ENCODE peak calls at places on chromosome 21, in seven cellular contexts. C is caudate nucleus, F is left lung, L is NAMALWA, J is neural crest cell, P is NCI-H187 treated with DMSO at 0.1 percent for 48 hours, K is non-pigmented ciliary epithelial cell. A is an unnamed sample.
A peak's percentile ranks its signal among the peaks of the same experiment; 100 is the strongest.

GRCh38 chr21:41873426-41873825 is 5.7 kb downstream of the PRDM15 start:
- DNase-seq in C (no peak), F (no peak), L (no peak), J (no peak), P (no peak), K (no peak), A (no peak)

GRCh38 chr21:41466024-41466820 is 40.2 kb downstream of the MX1 start:
- DNase-seq in C (no peak), F (no peak), L (no peak), J (no peak), P (no peak), K (no peak), A (no peak)

GRCh38 chr21:34129039-34129891 is 55.9 kb downstream of the MRPS6 start:
- DNase-seq in C (peak; percentile 25), F (no peak), L (peak; percentile 5), J (peak; percentile 19), P (peak; percentile 19), K (peak; percentile 55), A (peak; percentile 78)

GRCh38 chr21:26717146-26717739 is 128.0 kb downstream of the ADAMTS1 start:
- DNase-seq in C (no peak), F (no peak), L (peak; percentile 38), J (no peak), P (no peak), K (no peak), A (peak; percentile 38)

GRCh38 chr21:35861656-35862055 is 198.7 kb downstream of the SETD4 start:
- DNase-seq in C (no peak), F (no peak), L (no peak), J (no peak), P (no peak), K (no peak), A (peak; percentile 55)

GRCh38 chr21:15620892-15621291 is 108.9 kb upstream of the USP25 start:
- DNase-seq in C (no peak), F (no peak), L (no peak), J (no peak), P (no peak), K (no peak), A (no peak)

GRCh38 chr21:42234464-42235241 is 15.7 kb downstream of the ABCG1 start:
- DNase-seq in C (peak; percentile 53), F (peak; percentile 79), L (peak; percentile 95), J (peak; percentile 62), P (no peak), K (no peak), A (peak; percentile 86)

GRCh38 chr21:34509151-34509550 is 2.9 kb downstream of the KCNE1 start:
- DNase-seq in C (no peak), F (no peak), L (no peak), J (no peak), P (no peak), K (no peak), A (no peak)

GRCh38 chr21:31855180-31855579 is 17.6 kb upstream of the HUNK start:
- DNase-seq in C (no peak), F (no peak), L (no peak), J (no peak), P (no peak), K (no peak), A (no peak)

GRCh38 chr21:44455524-44456206 is 355 bp downstream of the LRRC3 start:
- DNase-seq in C (no peak), F (peak; percentile 62), L (no peak), J (peak; percentile 28), P (no peak), K (no peak), A (peak; percentile 85)

GRCh38 chr21:38853421-38853919 is 47.7 kb downstream of the ETS2 start:
- DNase-seq in C (no peak), F (no peak), L (peak; percentile 91), J (no peak), P (no peak), K (peak; percentile 83), A (peak; percentile 81)

GRCh38 chr21:45988366-45989347 is 7.1 kb downstream of the COL6A1 start:
- DNase-seq in C (no peak), F (peak; percentile 27), L (no peak), J (no peak), P (no peak), K (no peak), A (peak; percentile 91)

GRCh38 chr21:41658321-41658720 is 108.5 kb downstream of the RIPK4 start:
- DNase-seq in C (no peak), F (no peak), L (no peak), J (peak; percentile 33), P (no peak), K (no peak), A (no peak)

GRCh38 chr21:38468989-38469388 is 29.3 kb downstream of the ERG start:
- DNase-seq in C (no peak), F (no peak), L (no peak), J (no peak), P (no peak), K (no peak), A (no peak)

GRCh38 chr21:17925900-17926299 is 106.7 kb upstream of the C21orf91 start:
- DNase-seq in C (no peak), F (no peak), L (peak; percentile 46), J (no peak), P (no peak), K (peak; percentile 6), A (peak; percentile 25)

GRCh38 chr21:35940074-35940927 is 120.0 kb downstream of the SETD4 start:
- DNase-seq in C (peak; percentile 1), F (peak; percentile 40), L (peak; percentile 63), J (peak; percentile 29), P (peak; percentile 54), K (no peak), A (no peak)

GRCh38 chr21:24658016-24658415 is 949.3 kb downstream of the MRPL39 start:
- DNase-seq in C (no peak), F (no peak), L (no peak), J (no peak), P (no peak), K (no peak), A (no peak)

GRCh38 chr21:45535341-45536081 is 6.7 kb downstream of the SLC19A1 start:
- DNase-seq in C (no peak), F (peak; percentile 87), L (no peak), J (no peak), P (no peak), K (no peak), A (no peak)

GRCh38 chr21:35559128-35559831 is 501.0 kb downstream of the SETD4 start:
- DNase-seq in C (no peak), F (no peak), L (no peak), J (no peak), P (no peak), K (peak; percentile 96), A (peak; percentile 96)

GRCh38 chr21:28675265-28676041 is 317.2 kb downstream of the LTN1 start:
- DNase-seq in C (no peak), F (no peak), L (no peak), J (no peak), P (no peak), K (no peak), A (peak; percentile 66)